ENCODE peak calls at places on chromosomes 16 and 17, in six cellular contexts. G is activated CD4-positive, alpha-beta T cell treated with anti-CD3 and anti-CD28 coated beads for 4 hours; P is lung microvascular endothelial cell; Y is activated naive CD4-positive, alpha-beta T cell treated with anti-CD3 and anti-CD28 coated beads for 36 hours; C is stimulated activated CD8-positive, alpha-beta memory T cell treated with anti-CD3 and anti-CD28 coated beads, Interleukin-12 subunit alpha, Interleukin-12 subunit beta, amount 100 ng/mL, for 4 hours; Z is NCI-H1092. R is an unnamed sample.

GRCh38 chr17:76005263-76006149 is 4.9 kb downstream of the CDK3 start:
- DNase-seq in G (peak), P (peak), Y (peak), C (peak), Z (peak), R (peak)

GRCh38 chr17:47660064-47660492 is 10.4 kb downstream of the KPNB1 start:
- DNase-seq in G (no peak), P (peak), Y (no peak), C (no peak), Z (no peak), R (no peak)

GRCh38 chr16:4968879-4969278 is 10.7 kb downstream of the SEC14L5 start:
- DNase-seq in G (no peak), P (no peak), Y (no peak), C (no peak), Z (no peak), R (no peak)

GRCh38 chr17:7582401-7583252 is 1.0 kb upstream of the MPDU1 start:
- DNase-seq in G (no peak), P (no peak), Y (no peak), C (no peak), Z (no peak), R (no peak)

GRCh38 chr17:79316805-79317204 is 242.2 kb downstream of the ENGASE start:
- DNase-seq in G (no peak), P (no peak), Y (no peak), C (no peak), Z (no peak), R (no peak)

GRCh38 chr17:8408371-8408770 is 10.7 kb upstream of the RNF222 start:
- DNase-seq in G (no peak), P (no peak), Y (no peak), C (no peak), Z (no peak), R (no peak)

GRCh38 chr16:70302745-70303144 is 3.8 kb downstream of the DDX19B start:
- DNase-seq in G (no peak), P (no peak), Y (no peak), C (no peak), Z (no peak), R (no peak)

GRCh38 chr16:72111653-72112451 is 18.2 kb downstream of the DHX38 start:
- DNase-seq in G (no peak), P (no peak), Y (no peak), C (no peak), Z (no peak), R (no peak)

GRCh38 chr16:4566144-4566543 is 10.0 kb downstream of the C16orf96 start:
- DNase-seq in G (no peak), P (no peak), Y (no peak), C (no peak), Z (no peak), R (no peak)

GRCh38 chr16:10668322-10669045 is 26.2 kb downstream of the TEKT5 start:
- DNase-seq in G (no peak), P (peak), Y (peak), C (no peak), Z (no peak), R (peak)

GRCh38 chr16:53305743-53306142 is 128.5 kb upstream of the RBL2 start:
- DNase-seq in G (no peak), P (no peak), Y (no peak), C (no peak), Z (no peak), R (no peak)

GRCh38 chr17:1484586-1485310 is 7.7 kb downstream of the MYO1C start:
- DNase-seq in G (peak), P (no peak), Y (peak), C (no peak), Z (no peak), R (peak)

GRCh38 chr17:76593338-76593737 is 7.7 kb upstream of the ST6GALNAC2 start:
- DNase-seq in G (no peak), P (no peak), Y (no peak), C (no peak), Z (no peak), R (no peak)

GRCh38 chr17:1365445-1366039 is 34.5 kb downstream of the YWHAE start:
- DNase-seq in G (peak), P (peak), Y (peak), C (no peak), Z (peak), R (peak)

GRCh38 chr16:13203725-13204124 is 302.3 kb downstream of the SHISA9 start:
- DNase-seq in G (no peak), P (no peak), Y (no peak), C (no peak), Z (no peak), R (no peak)

GRCh38 chr17:2435181-2435741 is 34.4 kb upstream of the MNT start:
- DNase-seq in G (no peak), P (no peak), Y (no peak), C (no peak), Z (peak), R (no peak)

GRCh38 chr16:87284183-87284582 is 33.0 kb downstream of the C16orf95 start:
- DNase-seq in G (no peak), P (no peak), Y (no peak), C (no peak), Z (no peak), R (no peak)

GRCh38 chr17:73983623-73984410 is 219.7 kb upstream of the RPL38 start:
- DNase-seq in G (no peak), P (no peak), Y (no peak), C (no peak), Z (no peak), R (no peak)

GRCh38 chr16:84614914-84615813 is 2.7 kb downstream of the COTL1 start:
- DNase-seq in G (no peak), P (peak), Y (no peak), C (no peak), Z (no peak), R (no peak)

R was measured in DND-41.